ENCODE peak calls at places on chromosome 10, in four cellular contexts. One of them, this sample, is unnamed.

GRCh38 chr10:70283445-70284399 is at the start of gene NPFFR1:
- DNase-seq in fibroblast of pulmonary artery: no peak
- DNase-seq in progenitor cell of endocrine pancreas: peak; percentile 19
- DNase-seq in HTR-8/SVneo: no peak
- DNase-seq in this sample: peak; percentile 78

GRCh38 chr10:62726638-62727037 is 77.9 kb upstream of the ADO start:
- DNase-seq in progenitor cell of endocrine pancreas: no peak
- DNase-seq in fibroblast of pulmonary artery: no peak
- DNase-seq in HTR-8/SVneo: no peak
- DNase-seq in this sample: no peak

GRCh38 chr10:65968437-65968836 is 957.4 kb upstream of the LRRTM3 start:
- DNase-seq in fibroblast of pulmonary artery: no peak
- DNase-seq in HTR-8/SVneo: no peak
- DNase-seq in progenitor cell of endocrine pancreas: no peak
- DNase-seq in this sample: no peak

GRCh38 chr10:7481382-7481765 is 70.5 kb upstream of the SFMBT2 start:
- DNase-seq in fibroblast of pulmonary artery: peak; percentile 15
- DNase-seq in progenitor cell of endocrine pancreas: no peak
- DNase-seq in HTR-8/SVneo: no peak
- DNase-seq in this sample: no peak

GRCh38 chr10:132885451-132886210 is 56.7 kb downstream of the CFAP46 start:
- DNase-seq in HTR-8/SVneo: no peak
- DNase-seq in progenitor cell of endocrine pancreas: no peak
- DNase-seq in fibroblast of pulmonary artery: no peak
- DNase-seq in this sample: no peak

GRCh38 chr10:107618461-107619093 is 454.1 kb upstream of the SORCS1 start:
- DNase-seq in HTR-8/SVneo: no peak
- DNase-seq in progenitor cell of endocrine pancreas: no peak
- DNase-seq in fibroblast of pulmonary artery: peak; percentile 27
- DNase-seq in this sample: no peak

GRCh38 chr10:120598377-120598776 is 141.3 kb downstream of the PLPP4 start:
- DNase-seq in fibroblast of pulmonary artery: no peak
- DNase-seq in progenitor cell of endocrine pancreas: no peak
- DNase-seq in HTR-8/SVneo: no peak
- DNase-seq in this sample: no peak

GRCh38 chr10:86756511-86757109 is at the start of gene BMPR1A:
- DNase-seq in fibroblast of pulmonary artery: peak; percentile 91
- DNase-seq in progenitor cell of endocrine pancreas: peak; percentile 94
- DNase-seq in HTR-8/SVneo: no peak
- DNase-seq in this sample: no peak

GRCh38 chr10:79245539-79246208 is 101.6 kb upstream of the PPIF start:
- DNase-seq in HTR-8/SVneo: no peak
- DNase-seq in progenitor cell of endocrine pancreas: no peak
- DNase-seq in fibroblast of pulmonary artery: no peak
- DNase-seq in this sample: no peak

GRCh38 chr10:110861930-110862677 is 9.6 kb upstream of the PDCD4 start:
- DNase-seq in progenitor cell of endocrine pancreas: no peak
- DNase-seq in HTR-8/SVneo: no peak
- DNase-seq in fibroblast of pulmonary artery: no peak
- DNase-seq in this sample: no peak

GRCh38 chr10:73758704-73759511 is 14.7 kb downstream of the SEC24C start:
- DNase-seq in fibroblast of pulmonary artery: no peak
- DNase-seq in progenitor cell of endocrine pancreas: no peak
- DNase-seq in HTR-8/SVneo: no peak
- DNase-seq in this sample: no peak

GRCh38 chr10:77946084-77946483 is 19.5 kb upstream of the DLG5 start:
- DNase-seq in fibroblast of pulmonary artery: peak; percentile 61
- DNase-seq in progenitor cell of endocrine pancreas: no peak
- DNase-seq in HTR-8/SVneo: no peak
- DNase-seq in this sample: no peak

GRCh38 chr10:133274751-133275682 is 1.7 kb downstream of the ADAM8 start:
- DNase-seq in fibroblast of pulmonary artery: no peak
- DNase-seq in progenitor cell of endocrine pancreas: no peak
- DNase-seq in HTR-8/SVneo: no peak
- DNase-seq in this sample: no peak

GRCh38 chr10:132311338-132311939 is 3.7 kb upstream of the STK32C start:
- DNase-seq in HTR-8/SVneo: no peak
- DNase-seq in fibroblast of pulmonary artery: no peak
- DNase-seq in progenitor cell of endocrine pancreas: peak; percentile 48
- DNase-seq in this sample: no peak

GRCh38 chr10:25294032-25294926 is 119.5 kb downstream of the GPR158 start:
- DNase-seq in progenitor cell of endocrine pancreas: no peak
- DNase-seq in HTR-8/SVneo: peak; percentile 7
- DNase-seq in fibroblast of pulmonary artery: peak; percentile 54
- DNase-seq in this sample: no peak

GRCh38 chr10:22737587-22737986 is 23.2 kb upstream of the PIP4K2A start:
- DNase-seq in fibroblast of pulmonary artery: peak; percentile 76
- DNase-seq in HTR-8/SVneo: no peak
- DNase-seq in progenitor cell of endocrine pancreas: no peak
- DNase-seq in this sample: no peak

GRCh38 chr10:100065084-100065660 is 16.5 kb downstream of the CPN1 start:
- DNase-seq in HTR-8/SVneo: no peak
- DNase-seq in progenitor cell of endocrine pancreas: no peak
- DNase-seq in fibroblast of pulmonary artery: no peak
- DNase-seq in this sample: peak; percentile 58

GRCh38 chr10:26869528-26869927 is 8.8 kb upstream of the ABI1 start:
- DNase-seq in progenitor cell of endocrine pancreas: no peak
- DNase-seq in HTR-8/SVneo: no peak
- DNase-seq in fibroblast of pulmonary artery: peak; percentile 20
- DNase-seq in this sample: no peak

GRCh38 chr10:127563718-127564553 is 14.8 kb downstream of the NPS start:
- DNase-seq in fibroblast of pulmonary artery: no peak
- DNase-seq in HTR-8/SVneo: no peak
- DNase-seq in progenitor cell of endocrine pancreas: peak; percentile 30
- DNase-seq in this sample: no peak

GRCh38 chr10:132407243-132407746 is 10.3 kb downstream of the PWWP2B start:
- DNase-seq in HTR-8/SVneo: no peak
- DNase-seq in fibroblast of pulmonary artery: no peak
- DNase-seq in progenitor cell of endocrine pancreas: no peak
- DNase-seq in this sample: no peak

GRCh38 chr10:38730076-38730475 is 635.9 kb downstream of the ZNF37A start:
- DNase-seq in fibroblast of pulmonary artery: no peak
- DNase-seq in progenitor cell of endocrine pancreas: no peak
- DNase-seq in HTR-8/SVneo: no peak
- DNase-seq in this sample: no peak

GRCh38 chr10:74596713-74597112 is 229.7 kb upstream of the KAT6B start:
- DNase-seq in HTR-8/SVneo: no peak
- DNase-seq in progenitor cell of endocrine pancreas: no peak
- DNase-seq in fibroblast of pulmonary artery: no peak
- DNase-seq in this sample: no peak

GRCh38 chr10:133377818-133378250 is 1.2 kb upstream of the PAOX start:
- DNase-seq in progenitor cell of endocrine pancreas: no peak
- DNase-seq in HTR-8/SVneo: no peak
- DNase-seq in fibroblast of pulmonary artery: no peak
- DNase-seq in this sample: no peak

GRCh38 chr10:96369890-96370574 is 11.2 kb upstream of the OPALIN start:
- DNase-seq in fibroblast of pulmonary artery: no peak
- DNase-seq in progenitor cell of endocrine pancreas: no peak
- DNase-seq in HTR-8/SVneo: no peak
- DNase-seq in this sample: no peak

GRCh38 chr10:71729023-71729649 is 9.6 kb upstream of the C10orf105 start:
- DNase-seq in HTR-8/SVneo: peak; percentile 75
- DNase-seq in progenitor cell of endocrine pancreas: no peak
- DNase-seq in fibroblast of pulmonary artery: no peak
- DNase-seq in this sample: no peak

This sample was measured in H1.